ENCODE peak calls at places on chromosomes 16 and 17, in ten cellular contexts. One of them, this sample, is unnamed.

GRCh38 chr16:86220552-86220951 is 289.8 kb upstream of the FOXF1 start:
- DNase-seq in ovary: no peak
- DNase-seq in pancreas: no peak
- DNase-seq in left ventricle myocardium inferior: no peak
- DNase-seq in CD4-positive, CD25-positive, alpha-beta regulatory T cell: no peak
- DNase-seq in body of pancreas: peak
- DNase-seq in right lobe of liver: no peak
- DNase-seq in GM23338: no peak
- DNase-seq in psoas muscle: no peak
- DNase-seq in OCI-LY7: no peak
- DNase-seq in this sample: no peak

GRCh38 chr17:76384987-76385891 is 830 bp downstream of the SPHK1 start:
- DNase-seq in ovary: peak
- DNase-seq in pancreas: peak
- DNase-seq in left ventricle myocardium inferior: peak
- DNase-seq in CD4-positive, CD25-positive, alpha-beta regulatory T cell: peak
- DNase-seq in body of pancreas: peak
- DNase-seq in right lobe of liver: peak
- DNase-seq in GM23338: peak
- DNase-seq in psoas muscle: peak
- DNase-seq in OCI-LY7: no peak
- DNase-seq in this sample: peak

GRCh38 chr17:51200295-51200694 is 34.1 kb downstream of the NME2 start:
- DNase-seq in ovary: no peak
- DNase-seq in pancreas: no peak
- DNase-seq in left ventricle myocardium inferior: no peak
- DNase-seq in CD4-positive, CD25-positive, alpha-beta regulatory T cell: peak
- DNase-seq in body of pancreas: no peak
- DNase-seq in right lobe of liver: no peak
- DNase-seq in GM23338: no peak
- DNase-seq in psoas muscle: no peak
- DNase-seq in OCI-LY7: no peak
- DNase-seq in this sample: peak

GRCh38 chr16:24758373-24758772 is 28.9 kb downstream of the TNRC6A start:
- DNase-seq in ovary: no peak
- DNase-seq in pancreas: no peak
- DNase-seq in left ventricle myocardium inferior: no peak
- DNase-seq in CD4-positive, CD25-positive, alpha-beta regulatory T cell: no peak
- DNase-seq in body of pancreas: no peak
- DNase-seq in right lobe of liver: no peak
- DNase-seq in GM23338: no peak
- DNase-seq in psoas muscle: no peak
- DNase-seq in OCI-LY7: no peak
- DNase-seq in this sample: no peak

GRCh38 chr17:4678448-4679026 is 25.4 kb downstream of the PELP1 start:
- DNase-seq in ovary: no peak
- DNase-seq in pancreas: no peak
- DNase-seq in left ventricle myocardium inferior: no peak
- DNase-seq in CD4-positive, CD25-positive, alpha-beta regulatory T cell: no peak
- DNase-seq in body of pancreas: no peak
- DNase-seq in right lobe of liver: no peak
- DNase-seq in GM23338: no peak
- DNase-seq in psoas muscle: no peak
- DNase-seq in OCI-LY7: no peak
- DNase-seq in this sample: no peak

GRCh38 chr17:31413871-31414589 is 22.6 kb downstream of the RAB11FIP4 start:
- DNase-seq in ovary: no peak
- DNase-seq in pancreas: no peak
- DNase-seq in left ventricle myocardium inferior: no peak
- DNase-seq in CD4-positive, CD25-positive, alpha-beta regulatory T cell: no peak
- DNase-seq in body of pancreas: no peak
- DNase-seq in right lobe of liver: no peak
- DNase-seq in GM23338: no peak
- DNase-seq in psoas muscle: no peak
- DNase-seq in OCI-LY7: no peak
- DNase-seq in this sample: no peak

GRCh38 chr17:8314797-8315739 is 5.0 kb downstream of the ARHGEF15 start:
- DNase-seq in ovary: no peak
- DNase-seq in pancreas: no peak
- DNase-seq in left ventricle myocardium inferior: no peak
- DNase-seq in CD4-positive, CD25-positive, alpha-beta regulatory T cell: no peak
- DNase-seq in body of pancreas: peak
- DNase-seq in right lobe of liver: no peak
- DNase-seq in GM23338: peak
- DNase-seq in psoas muscle: no peak
- DNase-seq in OCI-LY7: no peak
- DNase-seq in this sample: no peak

GRCh38 chr17:28042657-28042720 is at the start of gene NLK:
- DNase-seq in ovary: no peak
- DNase-seq in pancreas: no peak
- DNase-seq in left ventricle myocardium inferior: no peak
- DNase-seq in CD4-positive, CD25-positive, alpha-beta regulatory T cell: no peak
- DNase-seq in body of pancreas: no peak
- DNase-seq in right lobe of liver: no peak
- DNase-seq in GM23338: no peak
- DNase-seq in psoas muscle: no peak
- DNase-seq in OCI-LY7: no peak
- DNase-seq in this sample: no peak

GRCh38 chr17:4895676-4896331 is 3.5 kb upstream of the C17orf107 start:
- DNase-seq in ovary: peak
- DNase-seq in pancreas: no peak
- DNase-seq in left ventricle myocardium inferior: no peak
- DNase-seq in CD4-positive, CD25-positive, alpha-beta regulatory T cell: no peak
- DNase-seq in body of pancreas: no peak
- DNase-seq in right lobe of liver: no peak
- DNase-seq in GM23338: peak
- DNase-seq in psoas muscle: peak
- DNase-seq in OCI-LY7: no peak
- DNase-seq in this sample: no peak

GRCh38 chr17:81064746-81065475 is 30.0 kb downstream of the BAIAP2 start:
- DNase-seq in ovary: no peak
- DNase-seq in pancreas: no peak
- DNase-seq in left ventricle myocardium inferior: no peak
- DNase-seq in CD4-positive, CD25-positive, alpha-beta regulatory T cell: no peak
- DNase-seq in body of pancreas: no peak
- DNase-seq in right lobe of liver: no peak
- DNase-seq in GM23338: no peak
- DNase-seq in psoas muscle: no peak
- DNase-seq in OCI-LY7: no peak
- DNase-seq in this sample: no peak

GRCh38 chr16:75580-76501 is 2.2 kb upstream of the MPG start:
- DNase-seq in ovary: peak
- DNase-seq in pancreas: peak
- DNase-seq in left ventricle myocardium inferior: peak
- DNase-seq in CD4-positive, CD25-positive, alpha-beta regulatory T cell: no peak
- DNase-seq in body of pancreas: peak
- DNase-seq in right lobe of liver: no peak
- DNase-seq in GM23338: peak
- DNase-seq in psoas muscle: peak
- DNase-seq in OCI-LY7: peak
- DNase-seq in this sample: peak

GRCh38 chr16:74025-74424 is 1.6 kb upstream of the RHBDF1 start:
- DNase-seq in ovary: no peak
- DNase-seq in pancreas: no peak
- DNase-seq in left ventricle myocardium inferior: peak
- DNase-seq in CD4-positive, CD25-positive, alpha-beta regulatory T cell: no peak
- DNase-seq in body of pancreas: no peak
- DNase-seq in right lobe of liver: no peak
- DNase-seq in GM23338: no peak
- DNase-seq in psoas muscle: peak
- DNase-seq in OCI-LY7: no peak
- DNase-seq in this sample: no peak

GRCh38 chr16:72561-73537 is at the start of gene RHBDF1:
- DNase-seq in ovary: peak
- DNase-seq in pancreas: peak
- DNase-seq in left ventricle myocardium inferior: peak
- DNase-seq in CD4-positive, CD25-positive, alpha-beta regulatory T cell: no peak
- DNase-seq in body of pancreas: peak
- DNase-seq in right lobe of liver: peak
- DNase-seq in GM23338: peak
- DNase-seq in psoas muscle: peak
- DNase-seq in OCI-LY7: no peak
- DNase-seq in this sample: no peak

GRCh38 chr16:76535-77272 is 1.3 kb upstream of the MPG start:
- DNase-seq in ovary: peak
- DNase-seq in pancreas: peak
- DNase-seq in left ventricle myocardium inferior: peak
- DNase-seq in CD4-positive, CD25-positive, alpha-beta regulatory T cell: peak
- DNase-seq in body of pancreas: peak
- DNase-seq in right lobe of liver: peak
- DNase-seq in GM23338: no peak
- DNase-seq in psoas muscle: peak
- DNase-seq in OCI-LY7: peak
- DNase-seq in this sample: no peak

GRCh38 chr16:74437-75318 is 2.2 kb upstream of the RHBDF1 start:
- DNase-seq in ovary: no peak
- DNase-seq in pancreas: no peak
- DNase-seq in left ventricle myocardium inferior: no peak
- DNase-seq in CD4-positive, CD25-positive, alpha-beta regulatory T cell: no peak
- DNase-seq in body of pancreas: no peak
- DNase-seq in right lobe of liver: no peak
- DNase-seq in GM23338: no peak
- DNase-seq in psoas muscle: no peak
- DNase-seq in OCI-LY7: no peak
- DNase-seq in this sample: no peak
- H3K27ac ChIP-seq in ovary: peak
- H3K27ac ChIP-seq in pancreas: no peak
- H3K27ac ChIP-seq in left ventricle myocardium inferior: peak
- H3K27ac ChIP-seq in CD4-positive, CD25-positive, alpha-beta regulatory T cell: no peak
- H3K27ac ChIP-seq in body of pancreas: no peak
- H3K27ac ChIP-seq in right lobe of liver: no peak
- H3K27ac ChIP-seq in GM23338: no peak
- H3K27ac ChIP-seq in psoas muscle: peak
- H3K27ac ChIP-seq in OCI-LY7: no peak
- H3K27ac ChIP-seq in this sample: no peak

GRCh38 chr17:2204393-2204792 is 99.2 kb downstream of the SMG6 start:
- DNase-seq in ovary: no peak
- DNase-seq in pancreas: no peak
- DNase-seq in left ventricle myocardium inferior: no peak
- DNase-seq in CD4-positive, CD25-positive, alpha-beta regulatory T cell: no peak
- DNase-seq in body of pancreas: no peak
- DNase-seq in right lobe of liver: no peak
- DNase-seq in GM23338: no peak
- DNase-seq in psoas muscle: no peak
- DNase-seq in OCI-LY7: no peak
- DNase-seq in this sample: no peak
- H3K27ac ChIP-seq in ovary: no peak
- H3K27ac ChIP-seq in pancreas: no peak
- H3K27ac ChIP-seq in left ventricle myocardium inferior: no peak
- H3K27ac ChIP-seq in CD4-positive, CD25-positive, alpha-beta regulatory T cell: no peak
- H3K27ac ChIP-seq in body of pancreas: no peak
- H3K27ac ChIP-seq in right lobe of liver: no peak
- H3K27ac ChIP-seq in GM23338: no peak
- H3K27ac ChIP-seq in psoas muscle: no peak
- H3K27ac ChIP-seq in OCI-LY7: no peak
- H3K27ac ChIP-seq in this sample: no peak

GRCh38 chr16:52453661-52454060 is 93.3 kb downstream of the TOX3 start:
- DNase-seq in ovary: no peak
- DNase-seq in pancreas: no peak
- DNase-seq in left ventricle myocardium inferior: no peak
- DNase-seq in CD4-positive, CD25-positive, alpha-beta regulatory T cell: no peak
- DNase-seq in body of pancreas: no peak
- DNase-seq in right lobe of liver: no peak
- DNase-seq in GM23338: no peak
- DNase-seq in psoas muscle: no peak
- DNase-seq in OCI-LY7: no peak
- DNase-seq in this sample: no peak

GRCh38 chr16:52455549-52456277 is 91.2 kb downstream of the TOX3 start:
- DNase-seq in ovary: no peak
- DNase-seq in pancreas: no peak
- DNase-seq in left ventricle myocardium inferior: no peak
- DNase-seq in CD4-positive, CD25-positive, alpha-beta regulatory T cell: no peak
- DNase-seq in body of pancreas: no peak
- DNase-seq in right lobe of liver: no peak
- DNase-seq in GM23338: no peak
- DNase-seq in psoas muscle: no peak
- DNase-seq in OCI-LY7: no peak
- DNase-seq in this sample: no peak

GRCh38 chr16:52451971-52452421 is 94.9 kb downstream of the TOX3 start:
- DNase-seq in ovary: no peak
- DNase-seq in pancreas: no peak
- DNase-seq in left ventricle myocardium inferior: no peak
- DNase-seq in CD4-positive, CD25-positive, alpha-beta regulatory T cell: no peak
- DNase-seq in body of pancreas: no peak
- DNase-seq in right lobe of liver: no peak
- DNase-seq in GM23338: no peak
- DNase-seq in psoas muscle: no peak
- DNase-seq in OCI-LY7: no peak
- DNase-seq in this sample: no peak

GRCh38 chr16:52460652-52461172 is 86.2 kb downstream of the TOX3 start:
- DNase-seq in ovary: no peak
- DNase-seq in pancreas: no peak
- DNase-seq in left ventricle myocardium inferior: no peak
- DNase-seq in CD4-positive, CD25-positive, alpha-beta regulatory T cell: no peak
- DNase-seq in body of pancreas: no peak
- DNase-seq in right lobe of liver: no peak
- DNase-seq in GM23338: no peak
- DNase-seq in psoas muscle: no peak
- DNase-seq in OCI-LY7: no peak
- DNase-seq in this sample: no peak

GRCh38 chr16:52456368-52456767 is 90.6 kb downstream of the TOX3 start:
- DNase-seq in ovary: no peak
- DNase-seq in pancreas: no peak
- DNase-seq in left ventricle myocardium inferior: no peak
- DNase-seq in CD4-positive, CD25-positive, alpha-beta regulatory T cell: no peak
- DNase-seq in body of pancreas: no peak
- DNase-seq in right lobe of liver: no peak
- DNase-seq in GM23338: no peak
- DNase-seq in psoas muscle: no peak
- DNase-seq in OCI-LY7: no peak
- DNase-seq in this sample: no peak
- H3K27ac ChIP-seq in ovary: no peak
- H3K27ac ChIP-seq in pancreas: no peak
- H3K27ac ChIP-seq in left ventricle myocardium inferior: no peak
- H3K27ac ChIP-seq in CD4-positive, CD25-positive, alpha-beta regulatory T cell: no peak
- H3K27ac ChIP-seq in body of pancreas: no peak
- H3K27ac ChIP-seq in right lobe of liver: no peak
- H3K27ac ChIP-seq in GM23338: peak
- H3K27ac ChIP-seq in psoas muscle: no peak
- H3K27ac ChIP-seq in OCI-LY7: no peak
- H3K27ac ChIP-seq in this sample: no peak

DNA sequence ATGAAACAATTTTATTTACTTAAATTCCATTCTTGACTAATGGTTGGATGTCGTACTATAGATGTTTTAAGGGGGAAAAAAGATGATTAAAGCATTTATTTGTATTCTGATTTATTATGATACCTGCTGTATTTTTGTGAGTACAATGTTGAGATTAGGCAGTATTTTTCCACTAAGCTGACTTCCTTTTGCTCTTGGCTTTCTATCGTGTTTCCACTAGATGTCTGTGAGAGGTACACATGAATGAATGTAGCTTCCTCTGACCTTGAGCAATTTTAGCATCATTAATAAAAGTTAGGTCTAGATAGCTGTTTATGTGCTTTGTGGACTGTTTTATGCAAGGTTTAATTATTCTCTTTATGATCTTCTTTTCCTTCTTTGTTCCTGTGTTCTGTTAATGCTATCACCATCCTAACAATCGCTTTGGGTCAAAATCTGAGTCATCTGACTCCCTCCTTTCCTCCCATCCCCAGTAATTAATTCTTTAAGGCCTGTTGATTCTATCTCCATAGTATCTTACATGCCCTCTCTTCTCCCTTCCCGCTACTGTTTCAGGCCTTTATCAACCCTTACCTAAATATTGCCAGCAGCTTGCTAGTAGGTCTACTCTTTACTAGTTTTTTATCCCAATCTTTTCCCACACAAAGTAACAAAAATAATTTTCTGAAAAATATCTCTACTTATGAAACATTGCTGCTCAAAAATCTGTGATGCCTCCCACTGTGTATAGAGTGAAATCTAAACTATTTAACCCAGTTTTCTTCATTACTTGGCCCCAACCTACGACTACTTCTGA is 76.0 kb downstream of the VMP1 start:
- DNase-seq in ovary: no peak
- DNase-seq in pancreas: no peak
- DNase-seq in left ventricle myocardium inferior: no peak
- DNase-seq in CD4-positive, CD25-positive, alpha-beta regulatory T cell: peak
- DNase-seq in body of pancreas: no peak
- DNase-seq in right lobe of liver: no peak
- DNase-seq in GM23338: no peak
- DNase-seq in psoas muscle: no peak
- DNase-seq in OCI-LY7: peak
- DNase-seq in this sample: no peak
- H3K27ac ChIP-seq in ovary: peak
- H3K27ac ChIP-seq in pancreas: no peak
- H3K27ac ChIP-seq in left ventricle myocardium inferior: peak
- H3K27ac ChIP-seq in CD4-positive, CD25-positive, alpha-beta regulatory T cell: peak
- H3K27ac ChIP-seq in body of pancreas: peak
- H3K27ac ChIP-seq in right lobe of liver: peak
- H3K27ac ChIP-seq in GM23338: peak
- H3K27ac ChIP-seq in psoas muscle: peak
- H3K27ac ChIP-seq in OCI-LY7: peak
- H3K27ac ChIP-seq in this sample: peak